ENCODE peak calls at places on chromosome 11, in four cellular contexts. Q is NCI-H1092, O is HCT116, T is AG08395. F is an unnamed sample.

GRCh38 chr11:119626910-119627305 is 102.1 kb downstream of the NECTIN1 start:
- DNase-seq in O (no peak), T (no peak), Q (no peak), F (no peak)

GRCh38 chr11:65884716-65885092 is 3.6 kb downstream of the FIBP start:
- DNase-seq in T (peak), O (no peak), Q (peak), F (peak)

GRCh38 chr11:103441021-103441420 is 331.8 kb downstream of the DYNC2H1 start:
- DNase-seq in Q (no peak), T (no peak), O (no peak), F (no peak)

GRCh38 chr11:47593934-47594855 is at the start of gene C1QTNF4:
- DNase-seq in Q (no peak), T (no peak), O (no peak), F (no peak)

GRCh38 chr11:62025429-62026105 is 58.1 kb upstream of the FTH1 start:
- DNase-seq in Q (no peak), T (peak), O (peak), F (peak)

GRCh38 chr11:34356576-34356917 is 1.3 kb downstream of the ABTB2 start:
- DNase-seq in T (no peak), O (no peak), Q (no peak), F (peak)

GRCh38 chr11:1574256-1575242 is 2.5 kb upstream of the DUSP8 start:
- DNase-seq in T (peak), O (no peak), Q (no peak), F (peak)

GRCh38 chr11:11572386-11572785 is 49.4 kb downstream of the GALNT18 start:
- DNase-seq in Q (no peak), T (no peak), O (no peak), F (no peak)

GRCh38 chr11:19447150-19447566 is 206.4 kb upstream of the E2F8 start:
- DNase-seq in O (no peak), T (no peak), Q (no peak), F (no peak)

GRCh38 chr11:65445101-65445603 is 22.6 kb downstream of the NEAT1 start:
- DNase-seq in Q (no peak), O (no peak), T (no peak), F (peak)

GRCh38 chr11:3056296-3057068 is 741 bp downstream of the CARS1 start:
- DNase-seq in T (no peak), Q (peak), O (no peak), F (no peak)

F was measured in uterus.